ENCODE peak calls at places on chromosome 15, in seven cellular contexts. Q, O, E, D, N, I and R are unnamed samples.

GRCh38 chr15:100764778-100765457 is 114.7 kb upstream of the ALDH1A3 start:
- DNase-seq in O (no peak), Q (peak), D (no peak), E (no peak), N (no peak), I (no peak), R (no peak)

GRCh38 chr15:75468908-75469307 is 17.4 kb upstream of the SIN3A start:
- DNase-seq in Q (no peak), E (no peak), I (no peak), O (no peak), D (no peak), N (no peak), R (no peak)

GRCh38 chr15:64288999-64289398 is 67.0 kb downstream of the CSNK1G1 start:
- DNase-seq in D (no peak), Q (no peak), E (no peak), N (no peak), O (no peak), I (peak), R (no peak)

GRCh38 chr15:42845581-42845980 is 75.0 kb downstream of the TTBK2 start:
- DNase-seq in E (no peak), O (no peak), I (no peak), Q (no peak), N (no peak), D (no peak), R (no peak)

GRCh38 chr15:66701422-66702034 is 508 bp upstream of the SMAD6 start:
- DNase-seq in N (peak), D (peak), I (peak), E (peak), Q (no peak), O (no peak), R (no peak)

GRCh38 chr15:23642413-23643044 is 5.1 kb downstream of the MAGEL2 start:
- DNase-seq in Q (peak), O (no peak), E (peak), I (peak), N (no peak), D (no peak), R (no peak)

GRCh38 chr15:32148833-32149555 is 118.7 kb downstream of the CHRNA7 start:
- DNase-seq in D (no peak), I (no peak), E (no peak), O (no peak), Q (no peak), N (no peak), R (no peak)

GRCh38 chr15:93091465-93091864 is 2.5 kb upstream of the RGMA start:
- DNase-seq in I (no peak), D (no peak), O (no peak), Q (no peak), N (no peak), E (no peak), R (no peak)

GRCh38 chr15:78033864-78034263 is 43.6 kb downstream of the TBC1D2B start:
- DNase-seq in I (no peak), Q (no peak), E (no peak), N (peak), O (no peak), D (peak), R (peak)

GRCh38 chr15:93035953-93036810 is 52.8 kb downstream of the RGMA start:
- DNase-seq in D (peak), E (peak), Q (no peak), O (no peak), I (no peak), N (peak), R (peak)